ENCODE peak calls at places on chromosome 22, in eight cellular contexts. J is AG04450, H is stomach, N is heart left ventricle, R is heart right ventricle, Y is upper lobe of right lung, Z is HCT116, O is uterus. B is an unnamed sample.

GRCh38 chr22:19430890-19431541 is 517 bp downstream of the HIRA start:
- DNase-seq in J (no peak), H (peak), N (peak), R (no peak), Y (peak), Z (no peak), O (peak), B (no peak)

GRCh38 chr22:45597460-45598192 is 74.0 kb upstream of the ATXN10 start:
- DNase-seq in J (no peak), H (peak), N (peak), R (no peak), Y (no peak), Z (no peak), O (no peak), B (no peak)

GRCh38 chr22:44217346-44217745 is 36.6 kb downstream of the PARVG start:
- DNase-seq in J (no peak), H (no peak), N (no peak), R (no peak), Y (no peak), Z (no peak), O (no peak), B (no peak)

GRCh38 chr22:45163074-45163416 is 680 bp upstream of the NUP50 start:
- DNase-seq in J (no peak), H (no peak), N (no peak), R (no peak), Y (no peak), Z (no peak), O (no peak), B (no peak)

GRCh38 chr22:19896665-19897355 is 42.1 kb upstream of the GNB1L start:
- DNase-seq in J (no peak), H (no peak), N (no peak), R (no peak), Y (no peak), Z (no peak), O (no peak), B (peak)

GRCh38 chr22:33302049-33302545 is 243.9 kb upstream of the SYN3 start:
- DNase-seq in J (peak), H (peak), N (peak), R (peak), Y (peak), Z (peak), O (peak), B (peak)

GRCh38 chr22:40628354-40629042 is 8.0 kb downstream of the MRTFA start:
- DNase-seq in J (no peak), H (no peak), N (no peak), R (no peak), Y (peak), Z (no peak), O (no peak), B (no peak)

GRCh38 chr22:36765131-36765942 is 10.6 kb downstream of the IFT27 start:
- DNase-seq in J (no peak), H (no peak), N (no peak), R (no peak), Y (peak), Z (no peak), O (no peak), B (peak)

GRCh38 chr22:40769761-40770160 is 49.4 kb downstream of the SLC25A17 start:
- DNase-seq in J (no peak), H (no peak), N (no peak), R (no peak), Y (no peak), Z (no peak), O (no peak), B (no peak)

DNA sequence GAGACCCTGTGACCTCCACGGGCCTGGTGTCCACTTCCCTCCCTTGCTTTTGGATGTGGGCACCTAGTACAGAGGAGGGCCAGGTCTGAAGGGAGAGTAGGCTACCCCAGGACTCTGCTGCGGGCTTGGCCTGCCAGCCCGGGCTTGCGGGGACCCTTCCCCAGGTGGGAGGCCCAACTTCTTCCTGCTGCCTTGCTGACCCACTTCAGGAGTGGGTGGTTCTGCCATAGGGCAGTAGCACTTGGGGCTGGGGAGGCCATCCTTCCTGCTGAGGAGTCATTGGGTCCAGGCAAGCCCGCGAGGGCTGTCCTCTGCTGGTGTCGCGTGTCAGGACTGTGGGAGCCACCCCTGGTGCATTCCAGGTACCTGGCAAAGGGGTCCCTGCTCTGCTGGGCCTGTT is 1250.0 kb downstream of the BRD1 start:
- DNase-seq in J (no peak), H (no peak), N (no peak), R (no peak), Y (no peak), Z (no peak), O (no peak), B (no peak)
- TF ChIP-seq CTCF in J (no peak), H (no peak), N (no peak), R (no peak), Y (no peak), Z (no peak), O (no peak), B (no peak)

GRCh38 chr22:23519442-23520177 is 60.5 kb downstream of the IGLL1 start:
- DNase-seq in J (no peak), H (no peak), N (no peak), R (no peak), Y (no peak), Z (no peak), O (no peak), B (no peak)

GRCh38 chr22:23523746-23524145 is 56.3 kb downstream of the IGLL1 start:
- DNase-seq in J (no peak), H (no peak), N (no peak), R (no peak), Y (peak), Z (no peak), O (no peak), B (no peak)

GRCh38 chr22:23522642-23523251 is 57.3 kb downstream of the IGLL1 start:
- DNase-seq in J (no peak), H (no peak), N (no peak), R (peak), Y (peak), Z (no peak), O (no peak), B (peak)

GRCh38 chr22:23520875-23521441 is 59.1 kb downstream of the IGLL1 start:
- DNase-seq in J (no peak), H (no peak), N (no peak), R (peak), Y (no peak), Z (no peak), O (peak), B (no peak)

GRCh38 chr22:23521442-23522113 is 58.5 kb downstream of the IGLL1 start:
- DNase-seq in J (peak), H (peak), N (peak), R (peak), Y (peak), Z (peak), O (peak), B (peak)
- H3K27ac ChIP-seq in J (peak), H (peak), N (peak), R (peak), Y (peak), Z (peak), O (peak), B (peak)

DNA sequence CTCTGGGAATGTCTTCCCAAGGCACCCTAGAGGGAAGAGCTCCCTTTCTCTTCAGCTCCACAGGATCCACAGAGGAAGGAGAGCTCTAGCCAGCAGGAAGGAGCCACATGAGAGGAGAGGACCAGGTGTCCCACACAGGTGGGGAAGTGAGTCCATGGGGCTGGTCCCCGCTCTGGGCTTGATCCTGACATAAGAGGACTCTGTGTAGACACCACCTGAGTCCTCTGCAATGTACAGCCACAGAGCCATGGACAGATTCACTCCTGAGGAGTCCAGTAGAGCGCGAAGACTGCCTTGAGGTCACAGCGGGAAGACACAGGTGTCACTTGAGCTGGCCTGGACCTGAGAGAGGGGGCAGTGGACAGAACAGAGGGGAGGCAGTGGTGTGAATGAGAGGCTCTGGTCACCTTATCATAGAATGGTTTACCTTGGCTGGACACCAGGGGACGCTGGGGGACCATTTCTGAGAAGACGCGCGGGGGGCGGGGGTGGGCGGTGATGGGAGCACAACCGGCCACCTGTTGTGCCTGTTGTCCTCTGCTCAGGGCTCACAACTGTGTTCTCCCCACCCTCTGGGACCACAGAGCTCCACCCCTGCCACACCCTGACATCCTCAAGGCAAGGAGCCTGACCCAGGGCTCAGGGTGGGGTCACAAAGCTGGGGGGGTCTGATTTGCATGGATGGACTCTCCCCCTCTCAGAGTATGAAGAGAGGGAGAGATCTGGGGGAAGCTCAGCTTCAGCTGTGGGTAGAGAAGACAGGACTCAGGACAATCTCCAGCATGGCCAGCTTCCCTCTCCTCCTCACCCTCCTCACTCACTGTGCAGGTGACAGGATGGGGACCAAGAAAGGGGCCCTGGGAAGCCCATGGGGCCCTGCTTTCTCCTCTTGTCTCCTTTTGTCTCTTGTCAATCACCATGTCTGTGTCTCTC is 128.2 kb downstream of the ZNF280B start:
- DNase-seq in J (no peak), H (no peak), N (no peak), R (no peak), Y (no peak), Z (no peak), O (no peak), B (no peak)
- TF ChIP-seq CTCF in J (no peak), H (no peak), N (no peak), R (no peak), Y (no peak), Z (peak), O (no peak), B (no peak)

GRCh38 chr22:32203181-32204105 is 1.4 kb downstream of the RFPL2 start:
- DNase-seq in J (no peak), H (no peak), N (no peak), R (no peak), Y (no peak), Z (no peak), O (no peak), B (peak)
- H3K27ac ChIP-seq in J (no peak), H (no peak), N (no peak), R (no peak), Y (no peak), Z (no peak), O (no peak), B (peak)

GRCh38 chr22:26480611-26480932 is 3.0 kb downstream of the HPS4 start:
- DNase-seq in J (no peak), H (no peak), N (no peak), R (no peak), Y (no peak), Z (no peak), O (no peak), B (no peak)

GRCh38 chr22:26481112-26481693 is 2.4 kb downstream of the HPS4 start:
- DNase-seq in J (no peak), H (no peak), N (no peak), R (no peak), Y (no peak), Z (no peak), O (no peak), B (no peak)

GRCh38 chr22:26479792-26480610 is 3.6 kb downstream of the HPS4 start:
- DNase-seq in J (no peak), H (no peak), N (no peak), R (no peak), Y (no peak), Z (no peak), O (no peak), B (no peak)

GRCh38 chr22:26477341-26477731 is 6.2 kb downstream of the HPS4 start:
- DNase-seq in J (no peak), H (no peak), N (no peak), R (no peak), Y (no peak), Z (no peak), O (no peak), B (no peak)

DNA sequence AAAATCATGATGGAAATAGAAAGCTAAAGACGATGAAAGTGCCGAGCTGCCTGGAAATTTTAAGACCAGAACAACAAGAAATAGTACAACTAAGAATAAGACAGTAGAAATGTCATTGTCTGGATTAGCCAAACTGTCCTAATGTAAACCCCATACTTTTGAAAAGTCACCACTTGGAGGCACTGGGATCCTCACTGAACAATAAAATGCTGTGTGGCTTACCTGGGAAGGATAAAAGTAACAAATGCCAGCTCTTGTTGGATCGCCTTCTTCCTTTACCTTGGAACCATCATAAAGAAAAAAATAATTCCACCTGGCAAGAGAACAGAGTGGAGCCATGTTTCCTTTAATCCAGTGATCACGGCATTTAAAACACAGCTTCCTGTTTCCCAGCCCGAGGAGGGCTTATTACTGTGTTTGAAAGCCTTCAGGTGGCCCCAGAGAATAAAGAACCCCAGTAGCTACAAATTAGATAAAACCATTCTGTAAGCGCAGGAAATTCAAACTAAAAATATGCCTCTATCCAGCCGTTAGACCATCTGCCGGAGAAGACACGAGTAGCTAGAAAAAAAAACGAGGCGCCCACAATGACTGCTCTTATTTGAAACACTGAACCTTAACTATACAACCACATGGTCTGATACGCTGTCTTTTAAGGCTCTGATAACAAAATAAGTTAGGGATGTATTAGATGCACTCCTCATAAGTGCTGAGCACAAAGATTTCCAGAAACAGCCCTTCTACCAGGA is 4.4 kb downstream of the HPS4 start:
- DNase-seq in J (no peak), H (no peak), N (no peak), R (no peak), Y (no peak), Z (no peak), O (no peak), B (no peak)
- TF ChIP-seq CTCF in J (no peak), H (no peak), N (no peak), R (no peak), Y (no peak), Z (no peak), O (no peak), B (no peak)

GRCh38 chr22:42227435-42227834 is 43.0 kb downstream of the TCF20 start:
- DNase-seq in J (no peak), H (no peak), N (no peak), R (no peak), Y (no peak), Z (no peak), O (no peak), B (no peak)

GRCh38 chr22:42231929-42232328 is 38.5 kb downstream of the TCF20 start:
- DNase-seq in J (no peak), H (no peak), N (no peak), R (no peak), Y (no peak), Z (no peak), O (no peak), B (no peak)

GRCh38 chr22:42233879-42234278 is 36.6 kb downstream of the TCF20 start:
- DNase-seq in J (no peak), H (no peak), N (no peak), R (no peak), Y (no peak), Z (no peak), O (no peak), B (no peak)

GRCh38 chr22:42229455-42230149 is 40.9 kb downstream of the TCF20 start:
- DNase-seq in J (no peak), H (no peak), N (no peak), R (peak), Y (no peak), Z (no peak), O (peak), B (no peak)

DNA sequence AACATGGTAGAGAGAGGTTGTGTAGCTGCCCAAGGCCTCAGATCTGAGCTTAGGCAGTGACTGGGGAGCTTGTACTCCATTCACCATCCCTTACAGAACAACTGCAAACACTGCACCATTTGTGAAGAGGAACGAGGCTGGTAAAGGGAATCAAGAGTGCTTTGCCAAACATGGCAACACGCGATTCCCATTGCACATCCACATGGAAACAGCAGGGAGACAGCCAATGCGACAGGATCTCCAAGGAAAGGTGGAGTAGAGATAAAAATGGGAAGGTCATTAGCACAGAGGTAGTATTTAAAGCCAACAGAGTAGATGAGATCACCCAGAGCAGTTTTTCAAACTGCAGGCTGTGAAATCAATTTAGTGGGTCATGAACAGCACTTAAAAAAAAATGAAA is 42.0 kb downstream of the TCF20 start:
- DNase-seq in J (no peak), H (no peak), N (no peak), R (no peak), Y (no peak), Z (no peak), O (no peak), B (peak)
- H3K27ac ChIP-seq in J (no peak), H (no peak), N (no peak), R (no peak), Y (no peak), Z (no peak), O (peak), B (no peak)

DNA sequence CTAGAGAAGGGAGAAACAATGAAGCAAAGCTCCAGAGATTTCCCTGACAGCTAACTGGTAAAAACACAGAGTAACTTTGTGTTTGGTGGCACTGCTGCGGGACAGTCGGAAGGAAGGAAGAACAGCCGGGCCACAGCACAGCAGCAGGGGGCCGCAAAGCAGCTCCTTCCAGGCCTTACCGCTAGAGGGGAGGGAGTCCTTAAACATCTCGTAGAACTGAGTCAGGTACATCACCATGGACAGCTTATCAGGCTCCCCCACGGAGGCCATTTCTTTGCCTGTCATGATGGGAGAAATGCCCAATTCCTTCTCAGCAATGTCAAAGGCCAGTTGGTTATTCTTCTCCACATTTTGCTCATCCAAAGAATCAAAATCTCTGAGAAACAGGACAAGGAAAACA is 114.6 kb upstream of the BID start:
- DNase-seq in J (no peak), H (no peak), N (no peak), R (no peak), Y (no peak), Z (no peak), O (no peak), B (no peak)
- TF ChIP-seq CTCF in J (peak), H (no peak), N (peak), R (peak), Y (no peak), Z (no peak), O (no peak), B (no peak)

B was measured in dorsolateral prefrontal cortex.